ENCODE peak calls at places on chromosome 20, in four cellular contexts. Q is K562, O is IMR-90, L is GM12878. P is an unnamed sample.

GRCh38 chr20:61927826-61928541 is 137.7 kb downstream of the TAF4 start:
- DNase-seq in Q (no peak), O (no peak), L (no peak), P (no peak)

GRCh38 chr20:24684421-24684871 is 215.0 kb downstream of the SYNDIG1 start:
- DNase-seq in Q (no peak), O (no peak), L (no peak), P (no peak)

GRCh38 chr20:18428490-18429173 is 38.2 kb downstream of the DZANK1 start:
- DNase-seq in Q (no peak), O (peak; percentile 16), L (no peak), P (peak; percentile 73)

GRCh38 chr20:54197621-54198604 is 10.0 kb upstream of the PFDN4 start:
- DNase-seq in Q (no peak), O (peak; percentile 49), L (peak; percentile 36), P (no peak)

GRCh38 chr20:51525241-51526104 is 17.0 kb downstream of the NFATC2 start:
- DNase-seq in Q (peak; percentile 47), O (no peak), L (no peak), P (peak; percentile 45)

GRCh38 chr20:17648306-17648646 is 33.8 kb downstream of the RRBP1 start:
- DNase-seq in Q (no peak), O (no peak), L (no peak), P (no peak)

GRCh38 chr20:56454754-56455153 is 13.7 kb upstream of the RTF2 start:
- DNase-seq in Q (no peak), O (no peak), L (no peak), P (no peak)

GRCh38 chr20:23415958-23416583 is 5.2 kb downstream of the NAPB start:
- DNase-seq in Q (no peak), O (no peak), L (no peak), P (no peak)

GRCh38 chr20:50551288-50551687 is 41.1 kb downstream of the PTPN1 start:
- DNase-seq in Q (no peak), O (peak; percentile 36), L (no peak), P (no peak)

GRCh38 chr20:39839406-39840119 is 849.5 kb downstream of the MAFB start:
- DNase-seq in Q (no peak), O (no peak), L (no peak), P (no peak)

GRCh38 chr20:1209447-1210387 is 6.5 kb downstream of the C20orf202 start:
- DNase-seq in Q (no peak), O (peak; percentile 28), L (no peak), P (peak; percentile 16)

GRCh38 chr20:13396036-13396435 is 175.0 kb downstream of the ISM1 start:
- DNase-seq in Q (no peak), O (peak; percentile 56), L (no peak), P (no peak)

GRCh38 chr20:53255102-53255710 is 283.0 kb downstream of the TSHZ2 start:
- DNase-seq in Q (no peak), O (no peak), L (no peak), P (no peak)

GRCh38 chr20:23477223-23477622 is 13.7 kb upstream of the CST8 start:
- DNase-seq in Q (no peak), O (no peak), L (no peak), P (no peak)

GRCh38 chr20:56780266-56780665 is 151.2 kb downstream of the TFAP2C start:
- DNase-seq in Q (no peak), O (no peak), L (no peak), P (no peak)

GRCh38 chr20:48080583-48080982 is 295.3 kb upstream of the SULF2 start:
- DNase-seq in Q (no peak), O (no peak), L (no peak), P (no peak)

GRCh38 chr20:39112196-39112743 is 150.1 kb downstream of the DHX35 start:
- DNase-seq in Q (peak; percentile 69), O (peak; percentile 28), L (no peak), P (peak; percentile 41)

GRCh38 chr20:60215786-60216730 is 257.8 kb downstream of the CDH26 start:
- DNase-seq in Q (no peak), O (no peak), L (no peak), P (no peak)

GRCh38 chr20:48282591-48283228 is 497.4 kb upstream of the SULF2 start:
- DNase-seq in Q (peak; percentile 78), O (no peak), L (no peak), P (no peak)

GRCh38 chr20:20849126-20849525 is 136.7 kb upstream of the RALGAPA2 start:
- DNase-seq in Q (no peak), O (no peak), L (no peak), P (no peak)

GRCh38 chr20:54668271-54669053 is 193.1 kb downstream of the DOK5 start:
- DNase-seq in Q (peak; percentile 29), O (peak; percentile 5), L (no peak), P (peak; percentile 34)

GRCh38 chr20:60921021-60921622 is 330.9 kb upstream of the CDH4 start:
- DNase-seq in Q (peak; percentile 16), O (peak; percentile 8), L (no peak), P (no peak)

GRCh38 chr20:61780066-61780465 is 285.6 kb downstream of the TAF4 start:
- DNase-seq in Q (no peak), O (no peak), L (no peak), P (no peak)

GRCh38 chr20:47351643-47352331 is 4.7 kb downstream of the ZMYND8 start:
- DNase-seq in Q (no peak), O (no peak), L (no peak), P (peak; percentile 65)

GRCh38 chr20:32609371-32609773 is 24.2 kb upstream of the NOL4L start:
- DNase-seq in Q (no peak), O (no peak), L (no peak), P (no peak)

GRCh38 chr20:4064118-4064962 is 49.0 kb upstream of the RNF24 start:
- DNase-seq in Q (peak; percentile 41), O (peak; percentile 93), L (no peak), P (peak; percentile 96)

GRCh38 chr20:2470051-2470431 is 548 bp downstream of the SNRPB start:
- DNase-seq in Q (peak; percentile 45), O (peak; percentile 55), L (peak; percentile 12), P (peak; percentile 60)

GRCh38 chr20:61162506-61162905 is 89.6 kb upstream of the CDH4 start:
- DNase-seq in Q (no peak), O (no peak), L (no peak), P (no peak)

GRCh38 chr20:57434390-57434700 is 43.1 kb downstream of the RBM38 start:
- DNase-seq in Q (no peak), O (no peak), L (no peak), P (no peak)

GRCh38 chr20:48791014-48791413 is 36.8 kb downstream of the PREX1 start:
- DNase-seq in Q (no peak), O (no peak), L (no peak), P (peak; percentile 48)

GRCh38 chr20:15842872-15843271 is 730.4 kb downstream of the KIF16B start:
- DNase-seq in Q (no peak), O (no peak), L (no peak), P (no peak)

GRCh38 chr20:61844621-61845020 is 221.1 kb downstream of the TAF4 start:
- DNase-seq in Q (no peak), O (no peak), L (no peak), P (no peak)

GRCh38 chr20:57570145-57570850 is 9.4 kb downstream of the PCK1 start:
- DNase-seq in Q (no peak), O (no peak), L (no peak), P (no peak)

GRCh38 chr20:46348972-46349741 is 40.9 kb upstream of the CDH22 start:
- DNase-seq in Q (peak; percentile 81), O (peak; percentile 31), L (no peak), P (peak; percentile 48)

GRCh38 chr20:52105573-52106422 is 85.8 kb downstream of the ZFP64 start:
- DNase-seq in Q (no peak), O (peak; percentile 23), L (no peak), P (peak; percentile 40)

GRCh38 chr20:38270869-38271608 is 10.5 kb upstream of the KIAA1755 start:
- DNase-seq in Q (no peak), O (peak; percentile 99), L (no peak), P (peak; percentile 94)

GRCh38 chr20:61521680-61522420 is 269.8 kb downstream of the CDH4 start:
- DNase-seq in Q (peak; percentile 44), O (peak; percentile 42), L (no peak), P (no peak)

GRCh38 chr20:63273635-63274380 is 1.2 kb downstream of the ARFGAP1 start:
- DNase-seq in Q (peak; percentile 55), O (peak; percentile 88), L (no peak), P (peak; percentile 29)

GRCh38 chr20:20393207-20393606 is 25.3 kb downstream of the INSM1 start:
- DNase-seq in Q (peak; percentile 16), O (peak; percentile 89), L (no peak), P (no peak)

GRCh38 chr20:33647603-33648395 is 14.3 kb upstream of the C20orf144 start:
- DNase-seq in Q (no peak), O (peak; percentile 31), L (peak; percentile 34), P (peak; percentile 60)
- TF ChIP-seq FOS in Q (no peak), O (no peak), L (no peak), P (no peak)

GRCh38 chr20:58996226-58996611 is 10.8 kb downstream of the CTSZ start:
- DNase-seq in Q (no peak), O (no peak), L (no peak), P (no peak)
- H3K9ac ChIP-seq in Q (no peak overlapping the region), O (no peak overlapping the region), L (no peak overlapping the region), P (no peak overlapping the region)

DNA sequence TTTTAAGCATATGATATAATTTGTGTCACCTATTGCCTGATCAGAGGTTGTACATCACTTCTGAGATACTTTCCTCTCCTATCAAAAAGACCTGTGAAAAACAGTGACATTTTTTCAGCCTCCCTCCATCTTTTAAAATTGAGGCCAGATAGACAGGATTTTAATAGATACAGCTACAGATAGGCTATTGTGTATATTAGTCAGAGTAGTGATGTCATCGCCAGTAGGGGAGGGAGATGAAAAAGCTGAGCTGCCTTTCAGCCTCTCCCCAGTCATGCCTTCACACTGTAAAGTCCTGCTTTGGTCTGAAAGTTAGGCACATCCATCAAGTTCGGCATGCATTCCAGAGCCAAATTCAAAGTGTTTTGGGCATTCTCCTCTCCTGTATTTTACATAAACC is 7.9 kb upstream of the PABPC1L start:
- DNase-seq in Q (no peak), O (peak; percentile 81), L (no peak), P (no peak)
- TF ChIP-seq FOS in Q (no peak), O (no peak), L (no peak), P (peak; percentile 17)

GRCh38 chr20:11686900-11687543 is 230.7 kb upstream of the BTBD3 start:
- DNase-seq in Q (no peak), O (peak; percentile 1), L (no peak), P (peak; percentile 27)
- H3K9ac ChIP-seq in Q (no peak overlapping the region), O (no peak overlapping the region), L (no peak overlapping the region), P (no peak overlapping the region)

P was measured in endothelial cell of umbilical vein.